ENCODE peak calls at places on chromosomes 3 and 15, in five cellular contexts. One of them, this sample, is unnamed.

GRCh38 chr15:96327155-96327741 is 3.3 kb upstream of the NR2F2 start:
- DNase-seq in PC-9: peak
- DNase-seq in Panc1: no peak
- DNase-seq in vagina: no peak
- DNase-seq in tibial artery: no peak
- DNase-seq in this sample: peak

GRCh38 chr3:117003501-117003900 is 293.9 kb downstream of the TUSC7 start:
- DNase-seq in Panc1: no peak
- DNase-seq in PC-9: no peak
- DNase-seq in vagina: no peak
- DNase-seq in tibial artery: no peak
- DNase-seq in this sample: no peak

GRCh38 chr3:12660196-12660595 is 3.7 kb downstream of the RAF1 start:
- DNase-seq in PC-9: no peak
- DNase-seq in vagina: no peak
- DNase-seq in tibial artery: no peak
- DNase-seq in Panc1: no peak
- DNase-seq in this sample: no peak

GRCh38 chr15:27866505-27867165 is 232.5 kb downstream of the OCA2 start:
- DNase-seq in vagina: peak
- DNase-seq in Panc1: no peak
- DNase-seq in PC-9: no peak
- DNase-seq in tibial artery: no peak
- DNase-seq in this sample: no peak

GRCh38 chr3:96959902-96960596 is 145.7 kb downstream of the EPHA6 start:
- DNase-seq in tibial artery: no peak
- DNase-seq in PC-9: no peak
- DNase-seq in vagina: no peak
- DNase-seq in Panc1: no peak
- DNase-seq in this sample: peak

GRCh38 chr3:171005648-171006047 is 20.9 kb downstream of the SLC2A2 start:
- DNase-seq in tibial artery: no peak
- DNase-seq in vagina: no peak
- DNase-seq in Panc1: no peak
- DNase-seq in PC-9: no peak
- DNase-seq in this sample: peak

GRCh38 chr3:197501879-197502620 is 53.7 kb downstream of the BDH1 start:
- DNase-seq in PC-9: peak
- DNase-seq in Panc1: no peak
- DNase-seq in tibial artery: no peak
- DNase-seq in vagina: no peak
- DNase-seq in this sample: peak

GRCh38 chr15:83206971-83207621 is 527 bp downstream of the HDGFL3 start:
- DNase-seq in Panc1: no peak
- DNase-seq in tibial artery: peak
- DNase-seq in vagina: no peak
- DNase-seq in PC-9: no peak
- DNase-seq in this sample: no peak

GRCh38 chr3:10365791-10366190 is 44.9 kb upstream of the SEC13 start:
- DNase-seq in tibial artery: no peak
- DNase-seq in vagina: no peak
- DNase-seq in Panc1: no peak
- DNase-seq in PC-9: no peak
- DNase-seq in this sample: peak

GRCh38 chr15:64161688-64162477 is 939 bp downstream of the PPIB start:
- DNase-seq in PC-9: no peak
- DNase-seq in Panc1: no peak
- DNase-seq in vagina: no peak
- DNase-seq in tibial artery: no peak
- DNase-seq in this sample: no peak

GRCh38 chr3:25679166-25679565 is 14.5 kb upstream of the TOP2B start:
- DNase-seq in tibial artery: no peak
- DNase-seq in PC-9: no peak
- DNase-seq in Panc1: no peak
- DNase-seq in vagina: no peak
- DNase-seq in this sample: no peak

GRCh38 chr15:99857836-99858235 is 124.6 kb upstream of the LYSMD4 start:
- DNase-seq in Panc1: no peak
- DNase-seq in PC-9: no peak
- DNase-seq in tibial artery: no peak
- DNase-seq in vagina: no peak
- DNase-seq in this sample: no peak

GRCh38 chr3:43794776-43795175 is 104.0 kb downstream of the ABHD5 start:
- DNase-seq in PC-9: peak
- DNase-seq in vagina: peak
- DNase-seq in Panc1: no peak
- DNase-seq in tibial artery: no peak
- DNase-seq in this sample: peak

GRCh38 chr3:79843180-79843579 is 75.4 kb upstream of the ROBO1 start:
- DNase-seq in vagina: no peak
- DNase-seq in Panc1: no peak
- DNase-seq in PC-9: no peak
- DNase-seq in tibial artery: no peak
- DNase-seq in this sample: no peak

GRCh38 chr15:74433592-74434259 is at the start of gene SEMA7A:
- DNase-seq in PC-9: peak
- DNase-seq in vagina: no peak
- DNase-seq in Panc1: no peak
- DNase-seq in tibial artery: peak
- DNase-seq in this sample: peak

GRCh38 chr3:37967252-37967881 is 23.2 kb upstream of the VILL start:
- DNase-seq in Panc1: peak
- DNase-seq in tibial artery: peak
- DNase-seq in vagina: no peak
- DNase-seq in PC-9: peak
- DNase-seq in this sample: no peak

GRCh38 chr3:37861540-37862051 is at the start of gene CTDSPL:
- DNase-seq in tibial artery: peak
- DNase-seq in vagina: no peak
- DNase-seq in Panc1: no peak
- DNase-seq in PC-9: peak
- DNase-seq in this sample: no peak

GRCh38 chr15:35206060-35206675 is 121.1 kb upstream of the NANOGP8 start:
- DNase-seq in Panc1: peak
- DNase-seq in vagina: no peak
- DNase-seq in tibial artery: no peak
- DNase-seq in PC-9: no peak
- DNase-seq in this sample: no peak

GRCh38 chr3:187913617-187914033 is 168.4 kb upstream of the BCL6 start:
- DNase-seq in Panc1: peak
- DNase-seq in vagina: no peak
- DNase-seq in tibial artery: no peak
- DNase-seq in PC-9: peak
- DNase-seq in this sample: peak

GRCh38 chr15:90814193-90814811 is 54.1 kb upstream of the FURIN start:
- DNase-seq in vagina: no peak
- DNase-seq in tibial artery: no peak
- DNase-seq in Panc1: no peak
- DNase-seq in PC-9: no peak
- DNase-seq in this sample: no peak

GRCh38 chr3:99505646-99506269 is 132.6 kb upstream of the COL8A1 start:
- DNase-seq in Panc1: no peak
- DNase-seq in PC-9: no peak
- DNase-seq in tibial artery: peak
- DNase-seq in vagina: no peak
- DNase-seq in this sample: peak

GRCh38 chr3:69446402-69447072 is 60.6 kb upstream of the FRMD4B start:
- DNase-seq in Panc1: no peak
- DNase-seq in vagina: no peak
- DNase-seq in PC-9: no peak
- DNase-seq in tibial artery: no peak
- DNase-seq in this sample: no peak
- H3K27ac ChIP-seq in Panc1: no peak
- H3K27ac ChIP-seq in vagina: no peak
- H3K27ac ChIP-seq in PC-9: no peak
- H3K27ac ChIP-seq in tibial artery: no peak
- H3K27ac ChIP-seq in this sample: no peak

DNA sequence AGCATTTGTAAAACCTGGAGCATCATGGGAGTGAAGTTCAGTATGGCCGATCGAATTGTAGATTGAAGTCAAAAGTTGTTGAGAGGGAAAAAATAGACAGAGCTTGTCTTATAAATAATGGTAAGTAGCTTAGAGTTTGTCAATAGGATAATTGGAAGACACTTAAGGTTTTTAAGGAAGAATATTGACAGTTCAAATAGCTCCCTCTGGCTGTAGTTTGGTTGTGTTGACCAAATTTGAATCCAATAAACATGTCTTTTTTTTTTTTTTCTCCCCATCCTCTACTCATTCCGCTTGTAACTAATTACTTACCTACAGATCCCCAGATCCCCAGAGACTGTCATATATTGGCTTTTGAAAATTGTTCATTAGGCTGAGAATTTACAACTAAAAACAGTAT is 677.0 kb downstream of the AGBL1 start:
- DNase-seq in PC-9: no peak
- DNase-seq in Panc1: no peak
- DNase-seq in vagina: no peak
- DNase-seq in tibial artery: no peak
- DNase-seq in this sample: no peak
- TF ChIP-seq CTCF in PC-9: peak
- TF ChIP-seq CTCF in Panc1: no peak
- TF ChIP-seq CTCF in vagina: no peak
- TF ChIP-seq CTCF in tibial artery: no peak
- TF ChIP-seq CTCF in this sample: peak

GRCh38 chr15:76684002-76684401 is 221.1 kb downstream of the SCAPER start:
- DNase-seq in PC-9: no peak
- DNase-seq in tibial artery: no peak
- DNase-seq in Panc1: no peak
- DNase-seq in vagina: no peak
- DNase-seq in this sample: no peak

GRCh38 chr15:76682259-76682658 is 222.9 kb downstream of the SCAPER start:
- DNase-seq in vagina: no peak
- DNase-seq in Panc1: no peak
- DNase-seq in tibial artery: no peak
- DNase-seq in PC-9: no peak
- DNase-seq in this sample: no peak

GRCh38 chr15:76678766-76679165 is 226.4 kb downstream of the SCAPER start:
- DNase-seq in vagina: no peak
- DNase-seq in Panc1: no peak
- DNase-seq in PC-9: no peak
- DNase-seq in tibial artery: no peak
- DNase-seq in this sample: no peak

DNA sequence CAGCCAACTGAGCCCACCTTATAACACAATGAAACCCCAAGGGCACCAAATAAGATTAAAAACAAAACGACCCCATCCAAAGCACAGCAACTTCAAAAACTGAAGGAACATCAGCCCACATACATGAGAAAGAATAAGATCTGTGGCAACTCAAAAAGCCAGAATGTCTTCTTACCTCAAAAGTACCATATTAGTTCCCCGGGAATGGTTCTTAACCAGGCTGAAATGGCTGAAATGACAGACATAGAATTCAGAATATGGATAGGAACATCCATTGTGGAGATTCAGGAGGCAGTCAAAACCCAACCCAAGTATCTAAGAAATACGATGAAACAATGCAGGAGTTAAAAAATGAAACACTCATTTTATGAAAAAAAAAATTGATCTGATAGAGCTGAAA is 222.3 kb downstream of the SCAPER start:
- DNase-seq in Panc1: no peak
- DNase-seq in tibial artery: no peak
- DNase-seq in vagina: no peak
- DNase-seq in PC-9: no peak
- DNase-seq in this sample: no peak
- H3K27ac ChIP-seq in Panc1: no peak
- H3K27ac ChIP-seq in tibial artery: no peak
- H3K27ac ChIP-seq in vagina: no peak
- H3K27ac ChIP-seq in PC-9: no peak
- H3K27ac ChIP-seq in this sample: no peak

DNA sequence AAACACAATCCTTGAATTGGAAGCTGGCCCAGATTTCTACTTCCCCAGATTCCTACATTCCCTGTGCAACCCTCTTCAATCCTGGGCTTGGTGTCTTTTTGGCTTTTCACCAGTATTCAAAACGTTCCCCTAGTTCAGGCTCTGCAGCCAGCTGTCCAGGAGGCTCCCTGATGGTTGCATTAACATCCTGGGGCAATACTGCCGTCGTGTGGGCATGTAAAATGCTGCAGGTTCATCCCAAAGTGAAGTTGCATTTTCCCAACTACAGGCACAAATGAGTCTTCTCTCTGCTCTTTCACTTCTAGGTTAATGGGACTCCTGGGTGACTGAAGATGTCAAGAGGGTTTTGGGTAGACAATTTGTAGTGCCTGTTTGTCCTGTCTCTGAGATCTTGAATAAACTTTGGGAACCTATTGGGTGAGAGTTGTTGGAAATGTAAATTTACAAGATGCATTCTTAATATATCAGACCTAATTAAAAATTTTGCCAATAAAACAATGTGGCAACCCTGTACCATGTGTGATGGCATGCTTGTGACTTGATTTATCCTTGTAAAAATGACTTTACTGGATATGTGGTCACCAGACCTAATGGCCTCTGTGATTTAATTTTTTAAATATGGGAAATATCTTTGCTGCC is 28.6 kb downstream of the SOX14 start:
- DNase-seq in vagina: no peak
- DNase-seq in Panc1: peak
- DNase-seq in PC-9: no peak
- DNase-seq in tibial artery: no peak
- DNase-seq in this sample: no peak
- TF ChIP-seq CTCF in vagina: peak
- TF ChIP-seq CTCF in Panc1: peak
- TF ChIP-seq CTCF in PC-9: peak
- TF ChIP-seq CTCF in tibial artery: peak
- TF ChIP-seq CTCF in this sample: peak

GRCh38 chr15:45395956-45396355 is 17.6 kb upstream of the GATM start:
- DNase-seq in PC-9: no peak
- DNase-seq in Panc1: no peak
- DNase-seq in vagina: no peak
- DNase-seq in tibial artery: no peak
- DNase-seq in this sample: no peak
- H3K27ac ChIP-seq in PC-9: no peak
- H3K27ac ChIP-seq in Panc1: no peak
- H3K27ac ChIP-seq in vagina: no peak
- H3K27ac ChIP-seq in tibial artery: no peak
- H3K27ac ChIP-seq in this sample: no peak

This sample was measured in foreskin keratinocyte.